ENCODE peak calls at places on chromosomes 12 and 14, in nine cellular contexts. V is NCI-H82, D is RPMI8226, H is HCEC 1CT, Z is left cardiac atrium, Q is nucleus accumbens, T is AG04450, W is NCI-H1436, B is Caki2. G is an unnamed sample.

GRCh38 chr12:49094104-49094948 is at the start of gene DHH:
- DNase-seq in V (peak), D (peak), H (no peak), Z (peak), Q (no peak), T (no peak), W (peak), B (no peak), G (no peak)

GRCh38 chr12:75641031-75641780 is 129.8 kb upstream of the KRR1 start:
- DNase-seq in V (peak), D (peak), H (peak), Z (no peak), Q (no peak), T (peak), W (no peak), B (no peak), G (no peak)

GRCh38 chr12:6724409-6724797 is 557 bp downstream of the COPS7A start:
- DNase-seq in V (peak), D (peak), H (no peak), Z (no peak), Q (no peak), T (no peak), W (no peak), B (peak), G (peak)

GRCh38 chr12:76024942-76025600 is 6.5 kb downstream of the PHLDA1 start:
- DNase-seq in V (no peak), D (no peak), H (peak), Z (no peak), Q (no peak), T (peak), W (no peak), B (peak), G (no peak)

GRCh38 chr12:49049566-49050224 is 10.9 kb downstream of the KMT2D start:
- DNase-seq in V (no peak), D (no peak), H (peak), Z (no peak), Q (no peak), T (peak), W (no peak), B (no peak), G (no peak)

GRCh38 chr12:22437031-22437806 is 102.7 kb upstream of the ST8SIA1 start:
- DNase-seq in V (no peak), D (peak), H (no peak), Z (no peak), Q (no peak), T (no peak), W (no peak), B (no peak), G (no peak)

GRCh38 chr12:106039242-106039641 is 99.5 kb downstream of the NUAK1 start:
- DNase-seq in V (no peak), D (no peak), H (no peak), Z (no peak), Q (no peak), T (no peak), W (no peak), B (no peak), G (no peak)

GRCh38 chr12:46933947-46934346 is 108.2 kb upstream of the SLC38A4 start:
- DNase-seq in V (peak), D (peak), H (peak), Z (no peak), Q (no peak), T (no peak), W (peak), B (peak), G (no peak)

GRCh38 chr12:89977356-89978185 is 268.9 kb upstream of the ATP2B1 start:
- DNase-seq in V (peak), D (no peak), H (peak), Z (no peak), Q (peak), T (no peak), W (no peak), B (no peak), G (no peak)

GRCh38 chr14:105904379-105904778 is 378.0 kb downstream of the TMEM121 start:
- DNase-seq in V (no peak), D (no peak), H (no peak), Z (no peak), Q (no peak), T (no peak), W (no peak), B (no peak), G (no peak)

GRCh38 chr14:97978336-97978735 is 1181.2 kb downstream of the VRK1 start:
- DNase-seq in V (peak), D (peak), H (no peak), Z (peak), Q (peak), T (no peak), W (peak), B (peak), G (peak)

GRCh38 chr12:26361964-26362363 is 166.6 kb downstream of the SSPN start:
- DNase-seq in V (no peak), D (no peak), H (no peak), Z (no peak), Q (no peak), T (no peak), W (no peak), B (no peak), G (no peak)

GRCh38 chr12:66352899-66353298 is 50.6 kb downstream of the HELB start:
- DNase-seq in V (no peak), D (no peak), H (no peak), Z (no peak), Q (no peak), T (no peak), W (no peak), B (no peak), G (no peak)

GRCh38 chr12:116708826-116709756 is 28.8 kb downstream of the SPRING1 start:
- DNase-seq in V (peak), D (peak), H (peak), Z (peak), Q (peak), T (no peak), W (peak), B (peak), G (peak)

GRCh38 chr12:113333111-113333750 is 1.7 kb downstream of the SLC8B1 start:
- DNase-seq in V (no peak), D (peak), H (no peak), Z (no peak), Q (no peak), T (no peak), W (no peak), B (no peak), G (no peak)

GRCh38 chr14:77043984-77044485 is 15.5 kb upstream of the IRF2BPL start:
- DNase-seq in V (no peak), D (peak), H (no peak), Z (no peak), Q (no peak), T (no peak), W (no peak), B (no peak), G (no peak)

GRCh38 chr14:32364941-32365340 is 35.8 kb downstream of the AKAP6 start:
- DNase-seq in V (no peak), D (no peak), H (no peak), Z (no peak), Q (no peak), T (no peak), W (no peak), B (no peak), G (no peak)

GRCh38 chr12:120247621-120248030 is 17.9 kb downstream of the PXN start:
- DNase-seq in V (peak), D (no peak), H (peak), Z (no peak), Q (no peak), T (no peak), W (no peak), B (no peak), G (no peak)

GRCh38 chr14:56333361-56334279 is 215.4 kb downstream of the PELI2 start:
- DNase-seq in V (peak), D (peak), H (peak), Z (no peak), Q (no peak), T (peak), W (no peak), B (peak), G (no peak)

GRCh38 chr12:109393437-109394345 is 46.0 kb downstream of the MYO1H start:
- DNase-seq in V (peak), D (peak), H (peak), Z (no peak), Q (no peak), T (peak), W (peak), B (peak), G (peak)

GRCh38 chr14:102654298-102654697 is 61.8 kb downstream of the RCOR1 start:
- DNase-seq in V (no peak), D (no peak), H (no peak), Z (no peak), Q (no peak), T (no peak), W (no peak), B (no peak), G (no peak)

GRCh38 chr14:64294672-64295413 is 672 bp upstream of the ESR2 start:
- DNase-seq in V (peak), D (peak), H (peak), Z (peak), Q (no peak), T (peak), W (peak), B (no peak), G (peak)

GRCh38 chr12:111148005-111148404 is 220.9 kb downstream of the PHETA1 start:
- DNase-seq in V (no peak), D (no peak), H (no peak), Z (no peak), Q (no peak), T (no peak), W (no peak), B (no peak), G (no peak)

GRCh38 chr12:41577995-41578394 is 389.9 kb downstream of the PDZRN4 start:
- DNase-seq in V (no peak), D (no peak), H (no peak), Z (no peak), Q (no peak), T (no peak), W (no peak), B (no peak), G (no peak)

GRCh38 chr14:34501004-34501580 is 38.4 kb downstream of the EAPP start:
- DNase-seq in V (no peak), D (no peak), H (no peak), Z (no peak), Q (no peak), T (no peak), W (no peak), B (no peak), G (no peak)

GRCh38 chr12:5392961-5393360 is 38.9 kb upstream of the NTF3 start:
- DNase-seq in V (no peak), D (peak), H (no peak), Z (no peak), Q (no peak), T (no peak), W (no peak), B (no peak), G (no peak)

GRCh38 chr12:10073266-10073665 is 25.5 kb downstream of the CLEC1A start:
- DNase-seq in V (no peak), D (no peak), H (no peak), Z (no peak), Q (no peak), T (no peak), W (no peak), B (no peak), G (no peak)

GRCh38 chr14:103144085-103144484 is 20.8 kb downstream of the TNFAIP2 start:
- DNase-seq in V (no peak), D (no peak), H (peak), Z (no peak), Q (no peak), T (peak), W (no peak), B (no peak), G (no peak)

G was measured in left colon.